ENCODE peak calls at places on chromosomes 16 and 17, in seven cellular contexts. D is mesendoderm, J is IMR-90, H is neuronal stem cell, E is H9, X is H1, I is trophoblast cell. A is an unnamed sample.

GRCh38 chr16:88920618-88921602 is 54.5 kb upstream of the PABPN1L start:
- DNase-seq in D (no peak), J (peak; percentile 61), H (no peak), E (peak; percentile 53), X (no peak), I (peak; percentile 77), A (peak; percentile 13)

GRCh38 chr17:72448019-72448418 is 327.2 kb downstream of the SOX9 start:
- DNase-seq in D (no peak), J (no peak), H (no peak), E (no peak), X (no peak), I (no peak), A (no peak)

GRCh38 chr17:4710693-4711634 is 532 bp downstream of the ARRB2 start:
- DNase-seq in D (no peak), J (no peak), H (no peak), E (no peak), X (no peak), I (no peak), A (no peak)

GRCh38 chr17:45172541-45173286 is 11.0 kb downstream of the HEXIM2 start:
- DNase-seq in D (peak; percentile 80), J (peak; percentile 72), H (no peak), E (peak; percentile 75), X (peak; percentile 70), I (peak; percentile 8), A (peak; percentile 20)

GRCh38 chr17:39872700-39873099 is 4.7 kb downstream of the ZPBP2 start:
- DNase-seq in D (no peak), J (peak; percentile 31), H (no peak), E (no peak), X (no peak), I (peak; percentile 14), A (peak; percentile 28)

GRCh38 chr17:251531-251930 is 70.1 kb upstream of the DOC2B start:
- DNase-seq in D (no peak), J (no peak), H (no peak), E (no peak), X (peak; percentile 39), I (no peak), A (no peak)

GRCh38 chr17:42055496-42055895 is 5.1 kb upstream of the C17orf113 start:
- DNase-seq in D (no peak), J (peak; percentile 12), H (no peak), E (peak; percentile 36), X (no peak), I (no peak), A (no peak)

GRCh38 chr17:31674305-31674704 is 184.7 kb downstream of the COPRS start:
- DNase-seq in D (no peak), J (peak; percentile 50), H (no peak), E (no peak), X (no peak), I (no peak), A (no peak)

GRCh38 chr17:45003877-45004276 is 35.8 kb upstream of the C1QL1 start:
- DNase-seq in D (peak; percentile 71), J (no peak), H (no peak), E (no peak), X (no peak), I (no peak), A (no peak)

GRCh38 chr17:43175213-43176118 is 4.5 kb downstream of the NBR1 start:
- DNase-seq in D (peak; percentile 49), J (peak; percentile 84), H (no peak), E (no peak), X (no peak), I (peak; percentile 100), A (peak; percentile 21)

GRCh38 chr17:77526728-77527355 is 386.1 kb downstream of the SEC14L1 start:
- DNase-seq in D (no peak), J (no peak), H (no peak), E (peak; percentile 22), X (no peak), I (no peak), A (no peak)

GRCh38 chr16:66359811-66360608 is 6.5 kb upstream of the CDH5 start:
- DNase-seq in D (no peak), J (no peak), H (no peak), E (no peak), X (no peak), I (no peak), A (no peak)

GRCh38 chr17:77962349-77962748 is 3.8 kb downstream of the TNRC6C start:
- DNase-seq in D (no peak), J (no peak), H (no peak), E (no peak), X (no peak), I (no peak), A (no peak)

GRCh38 chr16:68332411-68333121 is 21.7 kb downstream of the PRMT7 start:
- DNase-seq in D (peak; percentile 43), J (peak; percentile 52), H (no peak), E (no peak), X (no peak), I (peak; percentile 65), A (peak; percentile 80)

GRCh38 chr17:78751447-78752067 is 30.5 kb downstream of the CYTH1 start:
- DNase-seq in D (no peak), J (no peak), H (no peak), E (no peak), X (no peak), I (no peak), A (no peak)

GRCh38 chr17:39618252-39618913 is 8.4 kb upstream of the PPP1R1B start:
- DNase-seq in D (no peak), J (no peak), H (no peak), E (no peak), X (peak; percentile 72), I (peak; percentile 24), A (peak; percentile 26)

GRCh38 chr16:5028950-5029475 is 4.7 kb downstream of the NAGPA start:
- DNase-seq in D (no peak), J (no peak), H (no peak), E (no peak), X (no peak), I (no peak), A (no peak)
- H2BK120ac ChIP-seq in D (no peak overlapping the region), J (no peak overlapping the region), H (no peak overlapping the region), E (no peak overlapping the region), X (no peak overlapping the region), I (no peak overlapping the region), A (no peak overlapping the region)

DNA sequence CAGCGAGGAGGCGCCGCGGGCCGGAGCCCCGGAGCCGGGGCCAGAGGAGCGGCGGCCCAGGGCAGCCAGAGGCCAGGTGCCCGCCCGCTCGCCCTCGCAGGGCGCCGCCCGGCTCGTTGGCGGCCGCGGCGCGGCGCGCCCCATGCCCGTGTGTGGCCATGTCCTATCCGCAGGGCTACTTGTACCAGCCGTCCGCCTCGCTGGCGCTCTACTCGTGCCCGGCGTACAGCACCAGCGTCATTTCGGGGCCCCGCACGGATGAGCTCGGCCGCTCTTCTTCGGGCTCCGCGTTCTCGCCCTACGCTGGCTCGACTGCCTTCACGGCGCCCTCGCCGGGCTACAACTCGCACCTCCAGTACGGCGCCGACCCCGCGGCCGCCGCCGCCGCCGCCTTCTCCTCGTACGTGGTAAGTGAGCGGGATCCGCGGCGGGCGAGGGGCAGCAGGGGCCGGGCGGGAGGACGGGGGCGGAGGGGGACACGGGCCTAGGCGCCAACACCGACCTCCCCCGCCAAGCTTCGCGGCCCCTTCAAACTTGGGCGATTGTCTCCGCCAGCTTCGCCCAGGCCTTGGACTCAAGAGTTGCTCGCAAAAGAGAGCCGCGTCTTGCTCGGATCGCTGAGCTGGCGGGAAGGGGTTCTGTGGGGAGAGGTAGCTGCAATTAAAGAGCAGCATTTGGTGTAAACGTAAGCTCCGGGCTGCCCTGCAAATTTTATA is 534 bp downstream of the IRX5 start:
- DNase-seq in D (peak; percentile 52), J (no peak), H (peak; percentile 21), E (peak; percentile 50), X (peak; percentile 75), I (no peak), A (peak; percentile 37)
- H3K27me3 ChIP-seq in D (peaks cover 36% of the 10 kb centered on the region), J (peaks cover 55% of the 10 kb centered on the region), H (peaks cover 19% of the 10 kb centered on the region), E (peaks cover 52% of the 10 kb centered on the region), X (peaks cover 80% of the 10 kb centered on the region), I (peaks cover 64% of the 10 kb centered on the region), A (peaks cover 3% of the 10 kb centered on the region)

GRCh38 chr17:36920032-36921000 is 17.0 kb upstream of the LHX1 start:
- DNase-seq in D (peak; percentile 77), J (peak; percentile 46), H (no peak), E (peak; percentile 53), X (peak; percentile 63), I (no peak), A (peak; percentile 39)
- H3K4me2 ChIP-seq in D (no peak overlapping the region), J (no peak overlapping the region), H (peak overlapping the region; percentile 43), E (peak overlapping the region; percentile 19), X (peak overlapping the region; percentile 60), I (peak overlapping the region; percentile 20), A (no peak overlapping the region)

GRCh38 chr17:51054748-51055147 is 65.9 kb downstream of the SPAG9 start:
- DNase-seq in D (no peak), J (no peak), H (no peak), E (no peak), X (no peak), I (no peak), A (no peak)
- H2BK120ac ChIP-seq in D (no peak overlapping the region), J (no peak overlapping the region), H (no peak overlapping the region), E (no peak overlapping the region), X (no peak overlapping the region), I (no peak overlapping the region), A (no peak overlapping the region)

GRCh38 chr16:54212893-54213292 is 73.7 kb downstream of the IRX3 start:
- DNase-seq in D (no peak), J (no peak), H (no peak), E (no peak), X (no peak), I (no peak), A (no peak)
- H3K27me3 ChIP-seq in D (no peaks in the 10 kb centered on the region), J (peaks cover 24% of the 10 kb centered on the region), H (no peaks in the 10 kb centered on the region), E (no peaks in the 10 kb centered on the region), X (no peaks in the 10 kb centered on the region), I (no peaks in the 10 kb centered on the region), A (peaks cover 88% of the 10 kb centered on the region)

GRCh38 chr17:55533611-55534010 is 22.4 kb upstream of the SMIM36 start:
- DNase-seq in D (no peak), J (peak; percentile 17), H (no peak), E (no peak), X (no peak), I (no peak), A (no peak)
- H3K4me2 ChIP-seq in D (no peak overlapping the region), J (no peak overlapping the region), H (no peak overlapping the region), E (no peak overlapping the region), X (no peak overlapping the region), I (no peak overlapping the region), A (no peak overlapping the region)

GRCh38 chr17:80608326-80608725 is 63.7 kb downstream of the RPTOR start:
- DNase-seq in D (no peak), J (no peak), H (no peak), E (no peak), X (no peak), I (no peak), A (no peak)
- H2BK120ac ChIP-seq in D (no peak overlapping the region), J (no peak overlapping the region), H (no peak overlapping the region), E (no peak overlapping the region), X (no peak overlapping the region), I (no peak overlapping the region), A (no peak overlapping the region)

DNA sequence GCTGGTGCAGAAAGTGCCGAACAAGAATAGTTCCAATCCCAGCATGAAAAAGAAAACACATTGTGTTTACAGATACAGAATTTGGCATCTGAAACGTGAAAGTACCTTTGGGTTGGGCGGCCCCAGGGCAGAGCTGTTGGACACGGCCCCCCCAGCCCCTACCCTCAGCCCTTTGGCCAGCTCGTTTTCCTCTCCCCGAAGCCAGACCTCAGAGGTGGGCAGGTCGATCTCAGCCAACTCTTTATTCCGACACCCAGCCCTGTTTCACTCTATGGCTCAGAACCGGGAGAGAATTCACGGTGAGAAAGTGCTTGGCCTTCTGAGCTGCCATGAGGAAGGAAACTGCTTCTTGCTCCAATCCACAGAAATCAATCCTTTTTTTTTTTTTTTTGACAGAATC is 11.3 kb downstream of the NTN1 start:
- DNase-seq in D (no peak), J (no peak), H (no peak), E (no peak), X (no peak), I (no peak), A (no peak)
- H3K27me3 ChIP-seq in D (no peaks in the 10 kb centered on the region), J (no peaks in the 10 kb centered on the region), H (no peaks in the 10 kb centered on the region), E (no peaks in the 10 kb centered on the region), X (no peaks in the 10 kb centered on the region), I (no peaks in the 10 kb centered on the region), A (peaks cover 23% of the 10 kb centered on the region)

GRCh38 chr17:75396025-75396424 is 9.5 kb downstream of the GRB2 start:
- DNase-seq in D (no peak), J (no peak), H (no peak), E (no peak), X (no peak), I (no peak), A (no peak)
- H3K4me2 ChIP-seq in D (no peak overlapping the region), J (no peak overlapping the region), H (no peak overlapping the region), E (no peak overlapping the region), X (no peak overlapping the region), I (no peak overlapping the region), A (no peak overlapping the region)